ENCODE peak calls at places on chromosome 17, in ten cellular contexts. Q is dorsolateral prefrontal cortex, H is glutamatergic neuron, G is fibroblast of pulmonary artery, T is WTC11, X is PC-3, K is nephron progenitor cell, A is epithelial cell of esophagus, U is NB4, Y is prostate gland. N is an unnamed sample.

GRCh38 chr17:55158439-55158838 is 106.3 kb upstream of the HLF start:
- DNase-seq in Y (no peak), A (peak; percentile 61), X (peak; percentile 83), G (peak; percentile 44), T (no peak), Q (no peak), H (no peak), U (no peak), K (no peak), N (no peak)

GRCh38 chr17:18226284-18226945 is 980 bp downstream of the LLGL1 start:
- DNase-seq in X (no peak), T (no peak), Q (no peak), G (no peak), H (no peak), A (no peak), U (peak; percentile 36), K (peak; percentile 33), Y (no peak), N (no peak)

GRCh38 chr17:10812674-10813073 is 8.8 kb upstream of the TMEM238L start:
- DNase-seq in G (no peak), Y (no peak), A (no peak), H (no peak), X (no peak), Q (no peak), K (no peak), U (no peak), T (no peak), N (no peak)

GRCh38 chr17:30187528-30187927 is 48.0 kb downstream of the SLC6A4 start:
- DNase-seq in U (no peak), G (no peak), Q (no peak), T (no peak), X (no peak), H (no peak), A (peak; percentile 35), K (no peak), Y (no peak), N (no peak)

GRCh38 chr17:21296097-21297025 is 11.8 kb downstream of the MAP2K3 start:
- DNase-seq in U (peak; percentile 27), G (no peak), X (no peak), Q (no peak), H (no peak), Y (no peak), A (no peak), T (no peak), K (no peak), N (no peak)

GRCh38 chr17:78748048-78748729 is 33.9 kb downstream of the CYTH1 start:
- DNase-seq in Y (no peak), T (no peak), H (no peak), G (no peak), K (no peak), U (peak; percentile 22), A (peak; percentile 64), X (no peak), Q (no peak), N (no peak)

GRCh38 chr17:48333034-48333491 is 97.0 kb downstream of the SKAP1 start:
- DNase-seq in G (peak; percentile 4), H (no peak), Y (no peak), T (no peak), A (peak; percentile 77), Q (no peak), U (no peak), K (no peak), X (peak; percentile 41), N (no peak)

GRCh38 chr17:30124273-30124796 is 7.7 kb downstream of the NSRP1 start:
- DNase-seq in Q (no peak), T (no peak), Y (no peak), X (no peak), K (no peak), G (no peak), H (no peak), A (no peak), U (no peak), N (no peak)

GRCh38 chr17:76772842-76773521 is 35.1 kb downstream of the MFSD11 start:
- DNase-seq in K (no peak), G (peak; percentile 60), A (peak; percentile 89), Q (no peak), U (peak; percentile 83), Y (no peak), H (no peak), X (peak; percentile 85), T (no peak), N (no peak)

GRCh38 chr17:4576729-4577322 is 7.5 kb upstream of the SMTNL2 start:
- DNase-seq in H (peak; percentile 78), X (no peak), K (peak; percentile 87), A (no peak), T (peak; percentile 60), Q (no peak), G (no peak), Y (no peak), U (peak; percentile 42), N (no peak)

GRCh38 chr17:59897090-59897489 is 4.2 kb downstream of the RPS6KB1 start:
- DNase-seq in G (no peak), U (no peak), A (no peak), Y (no peak), H (no peak), T (no peak), Q (no peak), X (peak; percentile 23), K (no peak), N (no peak)

GRCh38 chr17:77965354-77965753 is 6.9 kb downstream of the TNRC6C start:
- DNase-seq in H (no peak), Y (no peak), U (no peak), T (no peak), Q (no peak), K (no peak), X (no peak), G (no peak), A (no peak), N (no peak)

DNA sequence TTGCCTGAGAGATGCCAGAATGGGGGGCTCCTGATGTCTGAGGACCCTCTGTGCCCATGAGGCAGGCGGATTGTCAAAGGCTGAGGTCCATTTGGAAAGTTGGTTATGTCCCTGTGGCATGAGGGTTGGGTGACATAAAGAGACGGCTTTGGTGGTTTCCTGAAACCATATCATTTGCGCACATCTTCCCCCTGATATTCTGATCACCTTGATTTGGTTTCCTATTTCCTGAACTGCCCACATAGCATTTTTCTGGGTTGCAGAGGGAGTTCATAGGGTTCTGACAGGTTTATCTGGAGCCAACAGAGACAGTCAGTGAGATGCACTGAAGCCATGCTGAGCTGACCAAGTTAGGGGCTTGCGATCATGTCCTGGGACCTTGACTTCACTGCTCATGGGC is 15.7 kb upstream of the RNF222 start:
- DNase-seq in Y (no peak), X (no peak), Q (no peak), T (no peak), U (no peak), A (no peak), G (no peak), K (no peak), H (no peak), N (no peak)
- TF ChIP-seq CTCF in Y (no peak), X (no peak), Q (no peak), T (no peak), U (no peak), A (no peak), G (no peak), K (no peak), H (no peak), N (no peak)

GRCh38 chr17:64341181-64341580 is 49.5 kb downstream of the PECAM1 start:
- DNase-seq in Y (no peak), U (no peak), K (no peak), A (no peak), H (no peak), Q (no peak), G (no peak), X (no peak), T (no peak), N (no peak)

GRCh38 chr17:64343071-64343774 is 47.4 kb downstream of the PECAM1 start:
- DNase-seq in H (no peak), U (no peak), Y (no peak), A (no peak), K (no peak), T (no peak), Q (no peak), X (no peak), G (no peak), N (no peak)

GRCh38 chr17:64345691-64346376 is 44.8 kb downstream of the PECAM1 start:
- DNase-seq in Y (no peak), A (no peak), U (no peak), Q (no peak), H (no peak), T (no peak), K (no peak), G (no peak), X (no peak), N (peak; percentile 30)

GRCh38 chr17:64340557-64340956 is 50.1 kb downstream of the PECAM1 start:
- DNase-seq in U (no peak), K (no peak), T (no peak), X (no peak), H (no peak), A (no peak), Q (no peak), G (no peak), Y (no peak), N (no peak)

GRCh38 chr17:64343833-64344637 is 46.6 kb downstream of the PECAM1 start:
- DNase-seq in X (peak; percentile 91), A (peak; percentile 52), T (no peak), H (no peak), Q (no peak), Y (peak; percentile 11), K (peak; percentile 19), G (peak; percentile 99), U (no peak), N (peak; percentile 30)
- TF ChIP-seq CTCF in X (no peak), A (no peak), T (no peak), H (no peak), Q (no peak), Y (no peak), K (no peak), G (no peak), U (no peak), N (no peak)

DNA sequence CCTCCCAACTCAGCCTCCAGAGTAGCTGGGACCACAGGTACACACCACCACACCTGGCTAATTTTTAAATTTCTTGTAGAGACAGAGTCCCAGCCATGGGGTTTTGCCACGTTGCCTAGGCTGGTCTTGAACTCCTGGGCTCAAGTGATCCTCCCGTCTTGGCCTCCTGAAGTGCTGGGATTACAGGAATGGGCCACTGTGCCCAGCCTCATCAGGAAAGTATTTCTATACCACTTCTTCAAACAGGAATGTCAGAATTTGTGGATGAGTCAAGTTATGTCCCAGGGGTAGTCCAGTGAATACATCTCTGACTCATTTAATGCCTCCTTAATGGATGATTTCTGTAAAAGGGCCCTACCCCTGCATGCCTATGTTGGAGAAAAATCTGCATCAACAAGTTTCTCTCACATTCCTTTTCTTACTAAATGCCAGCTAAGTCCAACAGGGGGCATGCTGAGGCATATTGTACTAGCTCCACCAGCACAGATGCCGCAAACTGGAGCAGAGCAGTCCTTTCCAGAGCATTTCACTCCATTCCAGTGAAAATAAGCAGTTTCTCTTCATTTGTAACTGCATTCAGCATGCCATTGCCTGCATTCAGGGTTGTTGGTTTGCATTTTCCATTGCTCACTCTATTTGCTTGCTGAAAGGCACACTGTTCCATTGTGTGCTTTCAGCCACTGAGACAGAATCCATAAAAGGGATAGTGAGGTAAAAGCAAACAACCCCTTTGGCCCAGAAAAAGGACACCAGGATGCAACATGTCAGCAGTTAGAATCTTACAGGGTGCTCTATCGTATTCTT is 5.3 kb upstream of the CAVIN1 start:
- DNase-seq in H (peak; percentile 42), T (peak; percentile 59), Q (peak; percentile 64), G (peak; percentile 95), A (peak; percentile 99), U (peak; percentile 66), Y (peak; percentile 70), K (peak; percentile 35), X (no peak), N (peak; percentile 62)
- TF ChIP-seq CTCF in H (peak; percentile 64), T (peak; percentile 50), Q (peak; percentile 75), G (peak; percentile 88), A (peak; percentile 85), U (peak; percentile 66), Y (no peak), K (peak; percentile 65), X (no peak), N (peak; percentile 71)

GRCh38 chr17:57955183-57955952 is at the start of gene CUEDC1:
- DNase-seq in Q (peak; percentile 78), K (peak; percentile 90), X (peak; percentile 74), H (peak; percentile 88), U (peak; percentile 58), A (peak; percentile 61), G (peak; percentile 50), Y (peak; percentile 67), T (peak; percentile 74), N (peak; percentile 77)
- TF ChIP-seq CTCF in Q (no peak), K (no peak), X (no peak), H (peak; percentile 9), U (no peak), A (peak; percentile 26), G (no peak), Y (no peak), T (no peak), N (peak; percentile 34)